ENCODE peak calls at places on chromosomes 7 and 10, in seven cellular contexts. M is activated B cell treated with CpG ODN at 0.5 μM for 24 hours, H is GM20000, J is kidney epithelial cell, I is lower leg skin, F is H9, Y is H1. C is an unnamed sample.

GRCh38 chr7:106681815-106682495 is 21.0 kb upstream of the CCDC71L start:
- DNase-seq in F (no peak), M (no peak), I (no peak), Y (no peak), J (no peak), H (no peak), C (no peak)

GRCh38 chr10:17599089-17599488 is 18.1 kb downstream of the HACD1 start:
- DNase-seq in I (no peak), F (no peak), M (no peak), J (no peak), Y (no peak), H (no peak), C (no peak)

GRCh38 chr10:72502581-72502980 is 123.3 kb downstream of the MICU1 start:
- DNase-seq in F (no peak), I (no peak), H (no peak), Y (no peak), J (no peak), M (no peak), C (no peak)

GRCh38 chr10:5563237-5563961 is 38.6 kb downstream of the CALML3 start:
- DNase-seq in J (no peak), M (no peak), H (no peak), F (no peak), I (peak; percentile 82), Y (no peak), C (no peak)

GRCh38 chr7:38463277-38464224 is 167.6 kb downstream of the AMPH start:
- DNase-seq in F (no peak), H (peak; percentile 53), M (no peak), Y (no peak), J (no peak), I (no peak), C (no peak)

GRCh38 chr10:6478722-6479121 is 101.4 kb downstream of the PRKCQ start:
- DNase-seq in H (no peak), Y (no peak), F (no peak), I (no peak), M (no peak), J (no peak), C (no peak)

GRCh38 chr10:59913547-59914237 is 7.3 kb upstream of the CCDC6 start:
- DNase-seq in I (no peak), Y (no peak), J (no peak), M (no peak), F (no peak), H (no peak), C (no peak)

GRCh38 chr7:28812641-28813040 is 145.5 kb downstream of the TRIL start:
- DNase-seq in H (no peak), F (no peak), J (no peak), Y (no peak), M (no peak), I (no peak), C (no peak)

GRCh38 chr7:10973942-10974716 is 457 bp downstream of the PHF14 start:
- DNase-seq in Y (no peak), J (no peak), M (no peak), F (peak; percentile 57), I (no peak), H (peak; percentile 41), C (peak; percentile 45)

GRCh38 chr7:101547916-101548599 is 81.0 kb downstream of the MYL10 start:
- DNase-seq in J (no peak), I (peak; percentile 65), H (no peak), Y (no peak), F (peak; percentile 18), M (no peak), C (no peak)

GRCh38 chr10:16483241-16483917 is 38.3 kb downstream of the C1QL3 start:
- DNase-seq in I (no peak), Y (no peak), J (no peak), F (no peak), M (no peak), H (no peak), C (no peak)

GRCh38 chr7:6385909-6386560 is 61.7 kb downstream of the DAGLB start:
- DNase-seq in I (no peak), J (no peak), F (no peak), Y (no peak), M (no peak), H (no peak), C (no peak)
- TF ChIP-seq CTCF in I (no peak), J (no peak), F (no peak), Y (no peak), M (no peak), H (no peak), C (no peak)

DNA sequence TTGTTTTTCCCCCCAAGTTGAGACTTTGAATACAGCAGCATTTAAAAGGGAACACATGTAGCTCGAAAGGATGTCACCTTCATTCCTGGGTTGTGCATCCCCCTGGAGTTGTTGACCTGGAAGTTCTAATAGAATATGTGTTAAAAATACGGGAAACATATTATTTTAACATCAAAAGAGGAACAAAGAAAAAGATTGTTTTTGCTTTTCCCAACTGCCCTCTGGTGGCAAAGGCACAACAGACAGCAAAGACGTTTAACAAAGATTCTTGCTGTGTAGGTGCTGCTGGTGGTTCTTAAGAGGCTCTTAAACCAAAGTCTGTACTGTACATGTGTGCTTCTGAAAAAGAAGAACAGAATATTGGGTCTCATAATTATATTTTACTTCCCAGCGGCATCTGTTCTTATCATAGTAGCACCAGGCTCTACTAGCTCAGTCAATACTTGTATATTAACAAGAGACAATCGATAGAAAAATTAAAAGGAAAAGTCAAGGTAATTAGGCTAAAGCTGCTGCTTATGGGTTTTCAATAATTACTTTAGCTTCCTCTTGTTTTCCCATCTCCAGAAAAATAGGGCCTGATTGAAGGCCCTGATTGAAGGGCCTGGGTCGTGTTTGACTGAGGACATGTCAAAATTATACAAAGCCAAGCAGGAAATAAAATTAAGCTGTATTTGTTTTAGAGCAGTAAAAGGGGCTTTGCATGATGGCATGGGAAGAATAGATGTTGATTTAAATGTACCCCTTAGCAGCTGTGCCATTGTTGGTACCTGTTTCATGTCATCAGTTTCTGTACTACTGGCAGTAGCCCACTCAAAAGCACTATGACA is 384.2 kb upstream of the LRGUK start:
- DNase-seq in Y (no peak), F (no peak), I (no peak), H (peak; percentile 4), M (no peak), J (no peak), C (no peak)
- TF ChIP-seq CTCF in Y (peak; percentile 53), F (peak; percentile 69), I (no peak), H (peak; percentile 33), M (no peak), J (peak; percentile 60), C (peak; percentile 58)

DNA sequence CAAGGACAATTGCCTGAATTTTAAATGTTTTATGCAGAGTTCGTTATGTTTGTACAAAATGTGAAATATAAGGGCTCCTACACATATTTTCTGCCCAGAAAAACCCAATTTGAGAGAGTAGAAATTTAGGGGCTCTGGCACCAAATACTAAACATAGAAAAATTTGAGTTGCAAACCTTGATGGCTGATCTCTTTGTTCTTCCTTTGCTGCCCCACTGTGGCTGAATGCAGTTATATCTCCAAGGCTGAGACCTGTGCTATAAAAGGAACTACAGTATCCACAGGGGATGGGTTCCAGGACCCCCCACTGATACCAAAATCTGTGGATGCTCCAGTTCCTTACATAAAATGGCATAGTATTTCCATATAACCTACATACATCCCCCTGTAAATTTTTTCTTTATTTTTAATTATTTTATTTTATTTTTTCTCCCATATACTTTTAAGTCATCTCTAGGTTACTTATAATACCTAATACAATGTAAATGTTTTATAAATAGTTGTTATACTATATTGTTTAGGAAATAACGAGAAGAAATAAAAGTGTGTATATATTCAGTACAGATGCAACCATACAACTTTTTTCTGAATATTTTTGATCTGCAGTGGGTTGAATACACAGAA is 22.5 kb downstream of the CFAP43 start:
- DNase-seq in H (peak; percentile 36), F (peak; percentile 49), J (no peak), Y (no peak), M (no peak), I (no peak), C (peak; percentile 14)
- TF ChIP-seq CTCF in H (peak; percentile 10), F (peak; percentile 77), J (peak; percentile 73), Y (peak; percentile 65), M (no peak), I (no peak), C (peak; percentile 71)

GRCh38 chr10:117226813-117227451 is 14.0 kb upstream of the SLC18A2 start:
- DNase-seq in J (no peak), M (no peak), Y (no peak), F (peak; percentile 71), I (no peak), H (peak; percentile 56), C (no peak)
- TF ChIP-seq CTCF in J (peak; percentile 69), M (no peak), Y (peak; percentile 90), F (peak; percentile 84), I (no peak), H (peak; percentile 47), C (peak; percentile 58)

GRCh38 chr7:72183835-72184234 is 228.3 kb downstream of the CALN1 start:
- DNase-seq in M (no peak), H (no peak), Y (no peak), J (no peak), I (no peak), F (no peak), C (no peak)
- TF ChIP-seq CTCF in M (no peak), H (no peak), Y (peak; percentile 48), J (no peak), I (no peak), F (peak; percentile 68), C (peak; percentile 57)

DNA sequence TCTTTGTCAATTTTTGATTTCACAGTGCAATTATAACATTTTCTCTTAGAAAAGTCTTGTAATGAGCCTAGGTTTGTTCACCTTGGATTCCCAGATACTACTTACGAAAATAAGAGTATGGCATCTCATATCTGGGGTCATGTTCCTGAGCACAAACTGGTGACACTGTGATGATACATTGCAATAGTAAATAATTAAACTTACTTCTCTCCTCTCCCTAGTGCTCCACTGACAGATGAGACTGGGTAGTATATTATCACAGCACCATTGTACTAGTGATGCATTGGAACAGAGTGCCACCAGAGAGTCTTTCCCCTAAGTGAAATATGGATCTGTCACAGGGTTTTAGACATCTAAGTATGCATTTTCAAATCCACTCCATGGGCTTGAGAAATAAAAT is 275.7 kb downstream of the ZWINT start:
- DNase-seq in F (no peak), Y (no peak), I (no peak), M (no peak), J (no peak), H (no peak), C (no peak)
- TF ChIP-seq CTCF in F (no peak), Y (no peak), I (no peak), M (no peak), J (no peak), H (no peak), C (no peak)

DNA sequence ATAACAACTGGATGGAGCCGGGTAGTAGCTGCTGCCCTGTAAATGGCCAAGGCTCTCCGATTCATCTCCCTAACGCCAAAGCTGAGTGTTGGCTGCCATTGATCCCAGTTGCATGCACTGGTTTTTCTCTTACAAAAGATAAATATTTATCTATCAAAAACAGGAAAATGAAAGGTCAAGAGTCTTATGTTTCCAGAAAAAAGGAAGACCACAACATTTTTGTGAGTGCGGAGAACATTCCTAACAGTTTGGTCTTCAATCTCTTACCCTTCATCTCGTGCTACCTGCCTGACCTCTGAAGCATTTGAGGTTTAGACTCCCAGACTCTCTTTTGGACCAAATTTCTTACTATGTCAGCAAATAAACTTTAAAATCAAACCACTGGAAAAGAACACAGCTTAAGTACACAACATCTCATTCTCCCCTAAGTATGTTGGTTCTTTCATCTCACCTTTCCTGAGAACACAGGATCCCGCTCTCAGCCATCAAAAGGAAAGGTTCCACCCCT is 61.6 kb downstream of the SORBS1 start:
- DNase-seq in M (no peak), I (no peak), J (no peak), F (no peak), H (no peak), Y (no peak), C (no peak)
- TF ChIP-seq CTCF in M (no peak), I (no peak), J (no peak), F (no peak), H (no peak), Y (no peak), C (no peak)

GRCh38 chr7:22433710-22434460 is 66.1 kb downstream of the STEAP1B start:
- DNase-seq in Y (peak; percentile 33), H (no peak), M (no peak), F (peak; percentile 85), I (no peak), J (no peak), C (no peak)
- TF ChIP-seq CTCF in Y (no peak), H (no peak), M (no peak), F (no peak), I (no peak), J (no peak), C (no peak)